ENCODE peak calls at places on chromosomes 7 and 10, in six cellular contexts. U is cardiac septum, W is ovary, D is colonic mucosa, Y is retina, P is hepatocyte. B is an unnamed sample.

GRCh38 chr7:46215987-46216567 is 295.0 kb upstream of the IGFBP3 start:
- DNase-seq in P (peak), D (no peak), Y (peak), U (no peak), W (no peak), B (no peak)

GRCh38 chr10:48494073-48494472 is 110.8 kb downstream of the ARHGAP22 start:
- DNase-seq in P (no peak), U (no peak), Y (no peak), W (no peak), D (peak), B (no peak)

GRCh38 chr7:106493041-106493731 is 167.8 kb downstream of the CCDC71L start:
- DNase-seq in P (no peak), Y (no peak), D (peak), U (no peak), W (no peak), B (no peak)

GRCh38 chr10:51718804-51719291 is 19.5 kb upstream of the CSTF2T start:
- DNase-seq in U (no peak), P (peak), Y (no peak), D (no peak), W (no peak), B (no peak)

GRCh38 chr7:44796034-44796503 is 412 bp upstream of the PPIA start:
- DNase-seq in Y (peak), U (peak), D (no peak), P (no peak), W (no peak), B (peak)

GRCh38 chr7:105776068-105776790 is 100.2 kb downstream of the ATXN7L1 start:
- DNase-seq in W (peak), U (no peak), P (peak), D (peak), Y (no peak), B (no peak)

GRCh38 chr7:41996381-41997035 is 240.5 kb downstream of the GLI3 start:
- DNase-seq in P (no peak), Y (no peak), U (no peak), D (no peak), W (no peak), B (no peak)

GRCh38 chr10:90701428-90701827 is 156.4 kb downstream of the HTR7 start:
- DNase-seq in U (no peak), D (no peak), W (no peak), Y (no peak), P (no peak), B (no peak)

GRCh38 chr10:18545626-18546025 is 105.8 kb downstream of the NSUN6 start:
- DNase-seq in P (no peak), W (no peak), D (no peak), Y (peak), U (no peak), B (no peak)

GRCh38 chr7:94763268-94763667 is 107.3 kb upstream of the SGCE start:
- DNase-seq in Y (no peak), W (no peak), U (no peak), D (no peak), P (no peak), B (no peak)

GRCh38 chr10:126012485-126012884 is 116.1 kb downstream of the FANK1 start:
- DNase-seq in D (no peak), W (no peak), P (no peak), U (no peak), Y (no peak), B (no peak)

GRCh38 chr7:44073664-44074348 is 8.4 kb upstream of the PGAM2 start:
- DNase-seq in Y (no peak), D (peak), P (no peak), U (peak), W (no peak), B (peak)

GRCh38 chr7:2761801-2762497 is 73.9 kb downstream of the AMZ1 start:
- DNase-seq in P (no peak), U (no peak), W (no peak), Y (no peak), D (no peak), B (no peak)

GRCh38 chr7:16564909-16565426 is 38.3 kb downstream of the LRRC72 start:
- DNase-seq in D (no peak), Y (peak), P (peak), U (no peak), W (no peak), B (peak)

GRCh38 chr7:94432799-94433198 is 38.1 kb downstream of the COL1A2 start:
- DNase-seq in P (no peak), U (no peak), W (no peak), D (no peak), Y (no peak), B (no peak)

GRCh38 chr7:54904130-54904529 is 114.7 kb upstream of the EGFR start:
- DNase-seq in P (no peak), U (no peak), D (no peak), W (no peak), Y (no peak), B (no peak)

GRCh38 chr7:67788689-67789088 is 792.1 kb downstream of the TYW1 start:
- DNase-seq in Y (no peak), U (no peak), P (peak), D (no peak), W (no peak), B (no peak)

GRCh38 chr7:101099969-101100781 is 14.9 kb downstream of the TRIM56 start:
- DNase-seq in D (peak), P (peak), Y (peak), W (peak), U (peak), B (peak)

GRCh38 chr7:91465595-91466061 is 201.4 kb downstream of the FZD1 start:
- DNase-seq in Y (no peak), P (no peak), W (no peak), D (no peak), U (no peak), B (no peak)

GRCh38 chr10:119159332-119159731 is 6.2 kb downstream of the SFXN4 start:
- DNase-seq in D (no peak), U (peak), W (peak), Y (no peak), P (no peak), B (no peak)

GRCh38 chr10:10831085-10831484 is 186.6 kb upstream of the CELF2 start:
- DNase-seq in P (peak), D (no peak), Y (no peak), U (no peak), W (no peak), B (no peak)

GRCh38 chr10:97428572-97428981 is 2.6 kb downstream of the PGAM1 start:
- DNase-seq in P (no peak), W (no peak), U (no peak), D (no peak), Y (no peak), B (peak)

GRCh38 chr10:33031815-33032320 is 73.8 kb upstream of the ITGB1 start:
- DNase-seq in W (no peak), U (no peak), Y (no peak), D (no peak), P (no peak), B (no peak)

GRCh38 chr7:116173051-116174028 is 37.0 kb upstream of the TES start:
- DNase-seq in Y (peak), U (no peak), W (no peak), P (peak), D (no peak), B (peak)

GRCh38 chr7:29146082-29146706 is at the start of gene CPVL:
- DNase-seq in P (peak), U (peak), Y (peak), W (peak), D (peak), B (no peak)

GRCh38 chr10:95287281-95287680 is 3.5 kb downstream of the PDLIM1 start:
- DNase-seq in W (no peak), U (no peak), Y (no peak), D (no peak), P (no peak), B (no peak)

GRCh38 chr7:1667566-1668485 is 2.3 kb upstream of the ELFN1 start:
- DNase-seq in P (peak), U (peak), Y (peak), W (no peak), D (no peak), B (no peak)

GRCh38 chr10:71581376-71581775 is 138.2 kb downstream of the C10orf105 start:
- DNase-seq in W (no peak), Y (no peak), D (no peak), P (no peak), U (no peak), B (no peak)

GRCh38 chr10:110056822-110057221 is 49.0 kb downstream of the ADD3 start:
- DNase-seq in Y (no peak), D (no peak), P (no peak), W (no peak), U (no peak), B (no peak)

B was measured in Kasumi-1.